ENCODE peak calls at places on chromosomes 12 and 14, in seven cellular contexts. M is CMK; B is body of pancreas; V is T follicular helper cell; Z is substantia nigra; L is activated T-helper 1 cell treated with anti-CD3 and anti-CD28 coated beads, Interleukin-12 subunit alpha, Interleukin-12 subunit beta, Interleukin-2, Interleukin-4 antibody, amounts not matched to agents 30 ng/mL and 10 ng/mL and 1 ng/mL, durations not matched to agents 14 hours and 24 hours and 36 hours; E is memory B cell. F is an unnamed sample.

GRCh38 chr14:68359862-68360552 is 432.9 kb downstream of the ZFP36L1 start:
- DNase-seq in M (no peak), B (peak; percentile 32), V (no peak), Z (peak; percentile 32), L (no peak), E (no peak), F (no peak)

GRCh38 chr12:124774462-124775167 is 89.0 kb downstream of the SCARB1 start:
- DNase-seq in M (no peak), B (peak; percentile 42), V (no peak), Z (peak; percentile 23), L (peak; percentile 75), E (peak; percentile 45), F (peak; percentile 69)

GRCh38 chr12:93682846-93683261 is 5.7 kb downstream of the CRADD start:
- DNase-seq in M (no peak), B (no peak), V (no peak), Z (no peak), L (no peak), E (no peak), F (no peak)

GRCh38 chr14:20143911-20144310 is 5.3 kb downstream of the OR4N5 start:
- DNase-seq in M (no peak), B (no peak), V (no peak), Z (no peak), L (no peak), E (no peak), F (no peak)

GRCh38 chr14:54567634-54568561 is 970 bp downstream of the SAMD4A start:
- DNase-seq in M (no peak), B (peak; percentile 60), V (peak; percentile 20), Z (peak; percentile 61), L (peak; percentile 14), E (peak; percentile 59), F (peak; percentile 53)

GRCh38 chr12:106301611-106302321 is 767 bp upstream of the TCP11L2 start:
- DNase-seq in M (no peak), B (peak; percentile 91), V (peak; percentile 82), Z (peak; percentile 60), L (peak; percentile 34), E (peak; percentile 86), F (peak; percentile 45)

GRCh38 chr14:88364710-88365413 is 20.6 kb upstream of the SPATA7 start:
- DNase-seq in M (no peak), B (no peak), V (no peak), Z (no peak), L (no peak), E (no peak), F (no peak)

GRCh38 chr12:89350661-89351488 is 1.4 kb downstream of the DUSP6 start:
- DNase-seq in M (no peak), B (peak; percentile 31), V (no peak), Z (no peak), L (peak; percentile 35), E (peak; percentile 23), F (no peak)

GRCh38 chr12:76101739-76102385 is 17.4 kb upstream of the NAP1L1 start:
- DNase-seq in M (no peak), B (no peak), V (no peak), Z (no peak), L (no peak), E (no peak), F (no peak)

GRCh38 chr12:13817131-13817530 is 164.3 kb downstream of the GRIN2B start:
- DNase-seq in M (no peak), B (peak; percentile 24), V (no peak), Z (no peak), L (no peak), E (no peak), F (no peak)

GRCh38 chr14:68939893-68940613 is 39.0 kb downstream of the ACTN1 start:
- DNase-seq in M (no peak), B (peak; percentile 89), V (no peak), Z (no peak), L (no peak), E (no peak), F (no peak)

GRCh38 chr12:68344126-68344525 is 12.0 kb upstream of the MDM1 start:
- DNase-seq in M (no peak), B (no peak), V (no peak), Z (no peak), L (no peak), E (no peak), F (no peak)

GRCh38 chr14:69363055-69363454 is 35.0 kb downstream of the ERH start:
- DNase-seq in M (no peak), B (no peak), V (no peak), Z (peak; percentile 34), L (no peak), E (no peak), F (no peak)

GRCh38 chr12:66963901-66964300 is 285.0 kb upstream of the GRIP1 start:
- DNase-seq in M (no peak), B (no peak), V (no peak), Z (no peak), L (no peak), E (no peak), F (no peak)

GRCh38 chr14:89186850-89187376 is 230.1 kb downstream of the FOXN3 start:
- DNase-seq in M (no peak), B (peak; percentile 57), V (no peak), Z (no peak), L (no peak), E (no peak), F (no peak)

GRCh38 chr12:62919827-62920226 is 15.1 kb downstream of the PPM1H start:
- DNase-seq in M (no peak), B (peak; percentile 42), V (no peak), Z (peak; percentile 29), L (no peak), E (no peak), F (no peak)

GRCh38 chr12:126069549-126070165 is 1004.4 kb downstream of the AACS start:
- DNase-seq in M (peak; percentile 46), B (peak; percentile 58), V (no peak), Z (no peak), L (peak; percentile 11), E (peak; percentile 13), F (peak; percentile 13)

GRCh38 chr12:128726866-128727265 is 96.9 kb downstream of the SLC15A4 start:
- DNase-seq in M (no peak), B (no peak), V (no peak), Z (no peak), L (no peak), E (no peak), F (no peak)

GRCh38 chr14:89681086-89682018 is 264.3 kb upstream of the FOXN3 start:
- DNase-seq in M (no peak), B (no peak), V (no peak), Z (peak; percentile 12), L (peak; percentile 22), E (no peak), F (no peak)

GRCh38 chr12:14964401-14964800 is 3.0 kb upstream of the ARHGDIB start:
- DNase-seq in M (no peak), B (no peak), V (no peak), Z (no peak), L (no peak), E (no peak), F (no peak)

GRCh38 chr12:45235087-45236025 is 19.5 kb downstream of the ANO6 start:
- DNase-seq in M (no peak), B (peak; percentile 63), V (no peak), Z (no peak), L (no peak), E (no peak), F (no peak)

GRCh38 chr12:91367234-91367849 is 184.7 kb upstream of the DCN start:
- DNase-seq in M (no peak), B (no peak), V (no peak), Z (no peak), L (no peak), E (no peak), F (no peak)

GRCh38 chr12:109612003-109612402 is 38.4 kb downstream of the MVK start:
- DNase-seq in M (no peak), B (no peak), V (no peak), Z (no peak), L (no peak), E (no peak), F (no peak)

GRCh38 chr12:103986823-103987222 is 21.2 kb downstream of the TDG start:
- DNase-seq in M (no peak), B (no peak), V (no peak), Z (no peak), L (no peak), E (no peak), F (no peak)

GRCh38 chr12:123050331-123050809 is 69.9 kb downstream of the ARL6IP4 start:
- DNase-seq in M (no peak), B (no peak), V (no peak), Z (no peak), L (no peak), E (no peak), F (no peak)

GRCh38 chr14:67815573-67816235 is 686 bp downstream of the ZFYVE26 start:
- DNase-seq in M (no peak), B (no peak), V (no peak), Z (no peak), L (no peak), E (no peak), F (no peak)

GRCh38 chr12:45232146-45232731 is 16.3 kb downstream of the ANO6 start:
- DNase-seq in M (no peak), B (no peak), V (no peak), Z (no peak), L (no peak), E (no peak), F (no peak)

GRCh38 chr12:64826234-64826633 is 1.8 kb downstream of the TBC1D30 start:
- DNase-seq in M (no peak), B (peak; percentile 53), V (no peak), Z (peak; percentile 20), L (peak; percentile 9), E (no peak), F (peak; percentile 25)

GRCh38 chr12:110785240-110785639 is 42.5 kb upstream of the PPP1CC start:
- DNase-seq in M (no peak), B (no peak), V (no peak), Z (no peak), L (no peak), E (no peak), F (no peak)

GRCh38 chr14:90384543-90384911 is 12.3 kb upstream of the CALM1 start:
- DNase-seq in M (no peak), B (no peak), V (no peak), Z (no peak), L (no peak), E (no peak), F (no peak)

GRCh38 chr12:105960319-105961076 is 178.3 kb downstream of the NUAK1 start:
- DNase-seq in M (no peak), B (peak; percentile 40), V (no peak), Z (no peak), L (no peak), E (no peak), F (no peak)

GRCh38 chr14:90409209-90409730 is 12.4 kb downstream of the CALM1 start:
- DNase-seq in M (no peak), B (peak; percentile 33), V (no peak), Z (no peak), L (no peak), E (no peak), F (no peak)

GRCh38 chr14:102774391-102775153 is 2.7 kb upstream of the TRAF3 start:
- DNase-seq in M (no peak), B (peak; percentile 60), V (peak; percentile 62), Z (peak; percentile 51), L (peak; percentile 57), E (peak; percentile 71), F (peak; percentile 75)

F was measured in GM19239.